ENCODE peak calls at places on chromosome 11, in four cellular contexts. One of them, this sample, is unnamed.

GRCh38 chr11:121886005-121886739 is 229.8 kb downstream of the BLID start:
- DNase-seq in iPS DF 6.9: no peak
- DNase-seq in NCI-H2081: no peak
- DNase-seq in SW 1271: no peak
- DNase-seq in this sample: no peak

GRCh38 chr11:63023851-63024648 is 8.4 kb upstream of the SLC22A8 start:
- DNase-seq in iPS DF 6.9: peak
- DNase-seq in NCI-H2081: peak
- DNase-seq in SW 1271: peak
- DNase-seq in this sample: peak

GRCh38 chr11:85965202-85965601 is 103.7 kb downstream of the PICALM start:
- DNase-seq in iPS DF 6.9: no peak
- DNase-seq in NCI-H2081: no peak
- DNase-seq in SW 1271: no peak
- DNase-seq in this sample: no peak

GRCh38 chr11:125784678-125785077 is 3.2 kb upstream of the PATE3 start:
- DNase-seq in iPS DF 6.9: no peak
- DNase-seq in NCI-H2081: no peak
- DNase-seq in SW 1271: no peak
- DNase-seq in this sample: no peak

GRCh38 chr11:2269601-2270321 is 627 bp downstream of the ASCL2 start:
- DNase-seq in iPS DF 6.9: peak
- DNase-seq in NCI-H2081: peak
- DNase-seq in SW 1271: peak
- DNase-seq in this sample: peak

GRCh38 chr11:20647976-20648565 is 21.3 kb upstream of the NELL1 start:
- DNase-seq in iPS DF 6.9: no peak
- DNase-seq in NCI-H2081: peak
- DNase-seq in SW 1271: peak
- DNase-seq in this sample: peak

GRCh38 chr11:10376061-10376460 is 71.2 kb downstream of the ADM start:
- DNase-seq in iPS DF 6.9: no peak
- DNase-seq in NCI-H2081: no peak
- DNase-seq in SW 1271: no peak
- DNase-seq in this sample: no peak

GRCh38 chr11:61580292-61580888 is 486 bp downstream of the SYT7 start:
- DNase-seq in iPS DF 6.9: no peak
- DNase-seq in NCI-H2081: peak
- DNase-seq in SW 1271: no peak
- DNase-seq in this sample: no peak

GRCh38 chr11:126336646-126337045 is 18.8 kb upstream of the ST3GAL4 start:
- DNase-seq in iPS DF 6.9: no peak
- DNase-seq in NCI-H2081: no peak
- DNase-seq in SW 1271: no peak
- DNase-seq in this sample: no peak

GRCh38 chr11:45332486-45332934 is 46.4 kb upstream of the SYT13 start:
- DNase-seq in iPS DF 6.9: no peak
- DNase-seq in NCI-H2081: peak
- DNase-seq in SW 1271: peak
- DNase-seq in this sample: peak

GRCh38 chr11:35335226-35335625 is 84.1 kb downstream of the SLC1A2 start:
- DNase-seq in iPS DF 6.9: no peak
- DNase-seq in NCI-H2081: no peak
- DNase-seq in SW 1271: no peak
- DNase-seq in this sample: no peak

GRCh38 chr11:64644348-64645242 is 53.6 kb downstream of the SLC22A12 start:
- DNase-seq in iPS DF 6.9: no peak
- DNase-seq in NCI-H2081: no peak
- DNase-seq in SW 1271: no peak
- DNase-seq in this sample: no peak

GRCh38 chr11:33454264-33454663 is 197.1 kb downstream of the HIPK3 start:
- DNase-seq in iPS DF 6.9: no peak
- DNase-seq in NCI-H2081: peak
- DNase-seq in SW 1271: no peak
- DNase-seq in this sample: peak

GRCh38 chr11:8206251-8207079 is 37.6 kb upstream of the RIC3 start:
- DNase-seq in iPS DF 6.9: no peak
- DNase-seq in NCI-H2081: no peak
- DNase-seq in SW 1271: no peak
- DNase-seq in this sample: peak

GRCh38 chr11:68051191-68052136 is 12.6 kb downstream of the TCIRG1 start:
- DNase-seq in iPS DF 6.9: no peak
- DNase-seq in NCI-H2081: peak
- DNase-seq in SW 1271: no peak
- DNase-seq in this sample: no peak

GRCh38 chr11:12019337-12019736 is 10.9 kb upstream of the DKK3 start:
- DNase-seq in iPS DF 6.9: no peak
- DNase-seq in NCI-H2081: no peak
- DNase-seq in SW 1271: no peak
- DNase-seq in this sample: no peak

GRCh38 chr11:120819003-120819402 is 204.9 kb upstream of the TBCEL start:
- DNase-seq in iPS DF 6.9: no peak
- DNase-seq in NCI-H2081: peak
- DNase-seq in SW 1271: no peak
- DNase-seq in this sample: no peak

GRCh38 chr11:128905345-128906184 is 14.4 kb downstream of the KCNJ5 start:
- DNase-seq in iPS DF 6.9: no peak
- DNase-seq in NCI-H2081: peak
- DNase-seq in SW 1271: no peak
- DNase-seq in this sample: no peak

GRCh38 chr11:72228229-72228843 is 3.8 kb downstream of the INPPL1 start:
- DNase-seq in iPS DF 6.9: no peak
- DNase-seq in NCI-H2081: peak
- DNase-seq in SW 1271: no peak
- DNase-seq in this sample: no peak

GRCh38 chr11:113373306-113373705 is 14.3 kb upstream of the ANKK1 start:
- DNase-seq in iPS DF 6.9: no peak
- DNase-seq in NCI-H2081: no peak
- DNase-seq in SW 1271: no peak
- DNase-seq in this sample: no peak

GRCh38 chr11:66068923-66069714 is 953 bp upstream of the PACS1 start:
- DNase-seq in iPS DF 6.9: no peak
- DNase-seq in NCI-H2081: no peak
- DNase-seq in SW 1271: peak
- DNase-seq in this sample: no peak

GRCh38 chr11:63510360-63511130 is 4.7 kb downstream of the LGALS12 start:
- DNase-seq in iPS DF 6.9: no peak
- DNase-seq in NCI-H2081: no peak
- DNase-seq in SW 1271: no peak
- DNase-seq in this sample: no peak

GRCh38 chr11:77993902-77994301 is 566 bp downstream of the INTS4 start:
- DNase-seq in iPS DF 6.9: no peak
- DNase-seq in NCI-H2081: no peak
- DNase-seq in SW 1271: no peak
- DNase-seq in this sample: no peak

GRCh38 chr11:35478411-35479139 is 46.8 kb downstream of the PAMR1 start:
- DNase-seq in iPS DF 6.9: no peak
- DNase-seq in NCI-H2081: no peak
- DNase-seq in SW 1271: no peak
- DNase-seq in this sample: no peak

GRCh38 chr11:129331217-129331616 is 44.4 kb upstream of the BARX2 start:
- DNase-seq in iPS DF 6.9: no peak
- DNase-seq in NCI-H2081: no peak
- DNase-seq in SW 1271: no peak
- DNase-seq in this sample: no peak

GRCh38 chr11:101436511-101437142 is 147.2 kb downstream of the TRPC6 start:
- DNase-seq in iPS DF 6.9: peak
- DNase-seq in NCI-H2081: peak
- DNase-seq in SW 1271: peak
- DNase-seq in this sample: peak

GRCh38 chr11:2380807-2381350 is 3.8 kb downstream of the CD81 start:
- DNase-seq in iPS DF 6.9: no peak
- DNase-seq in NCI-H2081: no peak
- DNase-seq in SW 1271: no peak
- DNase-seq in this sample: no peak

GRCh38 chr11:96038046-96038445 is 114.1 kb upstream of the MTMR2 start:
- DNase-seq in iPS DF 6.9: no peak
- DNase-seq in NCI-H2081: no peak
- DNase-seq in SW 1271: no peak
- DNase-seq in this sample: no peak

GRCh38 chr11:45063669-45064068 is 82.8 kb upstream of the PRDM11 start:
- DNase-seq in iPS DF 6.9: no peak
- DNase-seq in NCI-H2081: no peak
- DNase-seq in SW 1271: no peak
- DNase-seq in this sample: no peak

GRCh38 chr11:79438631-79439429 is 2.0 kb downstream of the TENM4 start:
- DNase-seq in iPS DF 6.9: no peak
- DNase-seq in NCI-H2081: peak
- DNase-seq in SW 1271: no peak
- DNase-seq in this sample: peak

GRCh38 chr11:44817207-44817944 is 90.6 kb downstream of the TSPAN18 start:
- DNase-seq in iPS DF 6.9: no peak
- DNase-seq in NCI-H2081: no peak
- DNase-seq in SW 1271: no peak
- DNase-seq in this sample: no peak

GRCh38 chr11:69311767-69312385 is 17.9 kb downstream of the MYEOV start:
- DNase-seq in iPS DF 6.9: no peak
- DNase-seq in NCI-H2081: no peak
- DNase-seq in SW 1271: no peak
- DNase-seq in this sample: peak

GRCh38 chr11:74720596-74721478 is 10.4 kb downstream of the CHRDL2 start:
- DNase-seq in iPS DF 6.9: no peak
- DNase-seq in NCI-H2081: no peak
- DNase-seq in SW 1271: no peak
- DNase-seq in this sample: no peak

GRCh38 chr11:115544422-115544821 is 40.2 kb upstream of the CADM1 start:
- DNase-seq in iPS DF 6.9: no peak
- DNase-seq in NCI-H2081: peak
- DNase-seq in SW 1271: no peak
- DNase-seq in this sample: no peak

GRCh38 chr11:6828103-6828502 is 17.4 kb upstream of the OR10A5 start:
- DNase-seq in iPS DF 6.9: no peak
- DNase-seq in NCI-H2081: no peak
- DNase-seq in SW 1271: no peak
- DNase-seq in this sample: no peak

GRCh38 chr11:742156-742546 is 5.1 kb upstream of the TALDO1 start:
- DNase-seq in iPS DF 6.9: no peak
- DNase-seq in NCI-H2081: no peak
- DNase-seq in SW 1271: no peak
- DNase-seq in this sample: no peak

GRCh38 chr11:120603071-120603470 is 91.5 kb downstream of the GRIK4 start:
- DNase-seq in iPS DF 6.9: no peak
- DNase-seq in NCI-H2081: no peak
- DNase-seq in SW 1271: no peak
- DNase-seq in this sample: no peak

GRCh38 chr11:40273192-40273732 is 1186.2 kb downstream of the LRRC4C start:
- DNase-seq in iPS DF 6.9: no peak
- DNase-seq in NCI-H2081: no peak
- DNase-seq in SW 1271: no peak
- DNase-seq in this sample: no peak